ENCODE peak calls at places on chromosome 15, in five cellular contexts. One of them, this sample, is unnamed.

GRCh38 chr15:91186892-91187644 is 87.0 kb downstream of the SV2B start:
- DNase-seq in AG04450: no peak
- DNase-seq in prostate gland: no peak
- DNase-seq in lung: no peak
- DNase-seq in heart left ventricle: no peak
- DNase-seq in this sample: no peak

GRCh38 chr15:63090502-63091286 is 31.0 kb upstream of the LACTB start:
- DNase-seq in lung: no peak
- DNase-seq in prostate gland: no peak
- DNase-seq in heart left ventricle: no peak
- DNase-seq in AG04450: no peak
- DNase-seq in this sample: no peak

GRCh38 chr15:70356919-70357318 is 259.2 kb upstream of the TLE3 start:
- DNase-seq in AG04450: no peak
- DNase-seq in heart left ventricle: peak; percentile 21
- DNase-seq in lung: peak; percentile 13
- DNase-seq in prostate gland: no peak
- DNase-seq in this sample: no peak

GRCh38 chr15:48186271-48186670 is 5.2 kb upstream of the CTXN2 start:
- DNase-seq in prostate gland: no peak
- DNase-seq in lung: no peak
- DNase-seq in heart left ventricle: no peak
- DNase-seq in AG04450: no peak
- DNase-seq in this sample: no peak

GRCh38 chr15:50112488-50113186 is 6.4 kb downstream of the ATP8B4 start:
- DNase-seq in AG04450: no peak
- DNase-seq in heart left ventricle: peak; percentile 42
- DNase-seq in prostate gland: no peak
- DNase-seq in lung: no peak
- DNase-seq in this sample: no peak

GRCh38 chr15:85642693-85643058 is 152.0 kb downstream of the KLHL25 start:
- DNase-seq in prostate gland: no peak
- DNase-seq in AG04450: no peak
- DNase-seq in lung: no peak
- DNase-seq in heart left ventricle: peak; percentile 81
- DNase-seq in this sample: peak; percentile 36

GRCh38 chr15:41949400-41950126 is 22.8 kb downstream of the EHD4 start:
- DNase-seq in prostate gland: no peak
- DNase-seq in lung: no peak
- DNase-seq in AG04450: no peak
- DNase-seq in heart left ventricle: no peak
- DNase-seq in this sample: no peak

GRCh38 chr15:78880828-78881227 is 8.1 kb downstream of the MORF4L1 start:
- DNase-seq in AG04450: no peak
- DNase-seq in prostate gland: no peak
- DNase-seq in heart left ventricle: no peak
- DNase-seq in lung: no peak
- DNase-seq in this sample: no peak

GRCh38 chr15:94098877-94099606 is 132.3 kb upstream of the MCTP2 start:
- DNase-seq in lung: no peak
- DNase-seq in prostate gland: no peak
- DNase-seq in heart left ventricle: no peak
- DNase-seq in AG04450: no peak
- DNase-seq in this sample: no peak

GRCh38 chr15:56325186-56325585 is 40.0 kb upstream of the TEX9 start:
- DNase-seq in heart left ventricle: no peak
- DNase-seq in prostate gland: no peak
- DNase-seq in lung: no peak
- DNase-seq in AG04450: no peak
- DNase-seq in this sample: no peak

GRCh38 chr15:70936326-70936725 is 43.7 kb downstream of the LRRC49 start:
- DNase-seq in prostate gland: no peak
- DNase-seq in lung: no peak
- DNase-seq in heart left ventricle: no peak
- DNase-seq in AG04450: no peak
- DNase-seq in this sample: no peak

DNA sequence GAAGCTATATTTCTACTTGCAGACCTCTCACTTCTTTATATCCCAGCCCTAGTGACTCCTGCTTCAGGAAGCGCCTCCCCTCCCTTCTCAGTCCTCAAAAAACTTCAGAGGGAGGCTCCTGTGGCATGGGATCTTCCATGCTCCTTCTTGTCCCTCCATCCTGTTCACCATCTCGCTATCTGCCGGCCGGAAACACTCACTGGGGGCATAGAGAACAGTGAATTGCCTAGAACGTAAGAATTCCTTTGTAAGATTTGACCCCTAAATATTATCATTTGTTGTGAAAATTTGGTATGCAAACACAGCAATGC is 218.6 kb upstream of the ATP10A start:
- DNase-seq in lung: no peak
- DNase-seq in AG04450: no peak
- DNase-seq in prostate gland: no peak
- DNase-seq in heart left ventricle: no peak
- DNase-seq in this sample: no peak
- H3K4me3 ChIP-seq in lung: no peak overlapping the region
- H3K4me3 ChIP-seq in AG04450: no peak overlapping the region
- H3K4me3 ChIP-seq in prostate gland: no peak overlapping the region
- H3K4me3 ChIP-seq in heart left ventricle: peak overlapping the region; percentile 84
- H3K4me3 ChIP-seq in this sample: no peak overlapping the region

GRCh38 chr15:75656813-75657212 is 9.1 kb downstream of the SNX33 start:
- DNase-seq in AG04450: no peak
- DNase-seq in prostate gland: no peak
- DNase-seq in lung: no peak
- DNase-seq in heart left ventricle: no peak
- DNase-seq in this sample: no peak
- TF ChIP-seq CTCF in AG04450: no peak
- TF ChIP-seq CTCF in prostate gland: no peak
- TF ChIP-seq CTCF in lung: no peak
- TF ChIP-seq CTCF in heart left ventricle: no peak
- TF ChIP-seq CTCF in this sample: no peak

DNA sequence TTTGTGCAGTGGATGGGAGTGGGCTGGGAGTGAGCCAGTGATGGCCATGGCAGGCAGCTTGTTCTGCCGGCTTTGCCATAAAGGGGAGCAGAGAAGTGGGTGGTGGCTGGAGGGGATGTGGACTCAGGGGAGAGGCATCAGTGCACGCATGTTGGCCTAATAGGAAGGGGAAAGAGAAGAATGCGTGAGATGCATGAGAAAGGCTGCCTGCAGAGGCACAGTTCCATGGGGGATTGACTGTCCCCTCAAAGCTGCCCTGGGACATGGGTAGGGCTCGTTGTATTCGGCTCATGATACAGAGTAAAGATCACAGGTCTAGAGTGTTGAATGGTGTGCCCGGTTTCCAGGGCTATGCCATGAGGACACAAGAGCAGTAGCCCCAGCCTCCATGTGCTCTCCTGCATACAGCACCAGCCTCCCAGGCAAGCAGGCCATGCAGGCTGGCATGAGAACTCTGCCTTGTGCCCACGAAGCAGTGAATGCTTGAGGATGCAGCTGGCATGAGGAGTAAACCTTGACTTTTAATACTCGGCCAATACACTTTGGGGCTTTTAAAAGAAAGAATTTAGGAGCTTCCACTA is 68.0 kb upstream of the SNRPA1 start:
- DNase-seq in prostate gland: no peak
- DNase-seq in heart left ventricle: no peak
- DNase-seq in lung: no peak
- DNase-seq in AG04450: no peak
- DNase-seq in this sample: no peak
- H3K9me3 ChIP-seq in prostate gland: no peaks in the 10 kb centered on the region
- H3K9me3 ChIP-seq in heart left ventricle: peaks cover 5% of the 10 kb centered on the region
- H3K9me3 ChIP-seq in lung: no peaks in the 10 kb centered on the region
- H3K9me3 ChIP-seq in AG04450: no peaks in the 10 kb centered on the region
- H3K9me3 ChIP-seq in this sample: no peaks in the 10 kb centered on the region

GRCh38 chr15:58332676-58333400 is 99.0 kb upstream of the LIPC start:
- DNase-seq in AG04450: peak; percentile 74
- DNase-seq in prostate gland: peak; percentile 62
- DNase-seq in heart left ventricle: no peak
- DNase-seq in lung: no peak
- DNase-seq in this sample: no peak
- H3K4me3 ChIP-seq in AG04450: no peak overlapping the region
- H3K4me3 ChIP-seq in prostate gland: no peak overlapping the region
- H3K4me3 ChIP-seq in heart left ventricle: no peak overlapping the region
- H3K4me3 ChIP-seq in lung: no peak overlapping the region
- H3K4me3 ChIP-seq in this sample: no peak overlapping the region

GRCh38 chr15:82124331-82125263 is 78.8 kb upstream of the MEX3B start:
- DNase-seq in prostate gland: no peak
- DNase-seq in heart left ventricle: no peak
- DNase-seq in AG04450: no peak
- DNase-seq in lung: no peak
- DNase-seq in this sample: no peak
- TF ChIP-seq CTCF in prostate gland: no peak
- TF ChIP-seq CTCF in heart left ventricle: no peak
- TF ChIP-seq CTCF in AG04450: no peak
- TF ChIP-seq CTCF in lung: no peak
- TF ChIP-seq CTCF in this sample: no peak

GRCh38 chr15:60339236-60339635 is 58.5 kb downstream of the ANXA2 start:
- DNase-seq in lung: no peak
- DNase-seq in heart left ventricle: no peak
- DNase-seq in AG04450: no peak
- DNase-seq in prostate gland: no peak
- DNase-seq in this sample: no peak
- H3K9me3 ChIP-seq in lung: no peaks in the 10 kb centered on the region
- H3K9me3 ChIP-seq in heart left ventricle: no peaks in the 10 kb centered on the region
- H3K9me3 ChIP-seq in AG04450: no peaks in the 10 kb centered on the region
- H3K9me3 ChIP-seq in prostate gland: no peaks in the 10 kb centered on the region
- H3K9me3 ChIP-seq in this sample: no peaks in the 10 kb centered on the region

GRCh38 chr15:51226813-51227212 is 111.6 kb downstream of the CYP19A1 start:
- DNase-seq in lung: no peak
- DNase-seq in prostate gland: no peak
- DNase-seq in AG04450: no peak
- DNase-seq in heart left ventricle: no peak
- DNase-seq in this sample: no peak

GRCh38 chr15:51218249-51218648 is 120.1 kb downstream of the CYP19A1 start:
- DNase-seq in AG04450: no peak
- DNase-seq in heart left ventricle: no peak
- DNase-seq in lung: no peak
- DNase-seq in prostate gland: no peak
- DNase-seq in this sample: no peak

GRCh38 chr15:51227967-51228783 is 110.2 kb downstream of the CYP19A1 start:
- DNase-seq in AG04450: peak; percentile 27
- DNase-seq in lung: no peak
- DNase-seq in heart left ventricle: peak; percentile 36
- DNase-seq in prostate gland: no peak
- DNase-seq in this sample: no peak

GRCh38 chr15:51224428-51224827 is 114.0 kb downstream of the CYP19A1 start:
- DNase-seq in lung: no peak
- DNase-seq in heart left ventricle: no peak
- DNase-seq in AG04450: no peak
- DNase-seq in prostate gland: no peak
- DNase-seq in this sample: no peak

GRCh38 chr15:51223771-51224229 is 114.6 kb downstream of the CYP19A1 start:
- DNase-seq in lung: no peak
- DNase-seq in prostate gland: no peak
- DNase-seq in AG04450: no peak
- DNase-seq in heart left ventricle: no peak
- DNase-seq in this sample: no peak
- H3K4me3 ChIP-seq in lung: no peak overlapping the region
- H3K4me3 ChIP-seq in prostate gland: no peak overlapping the region
- H3K4me3 ChIP-seq in AG04450: no peak overlapping the region
- H3K4me3 ChIP-seq in heart left ventricle: no peak overlapping the region
- H3K4me3 ChIP-seq in this sample: no peak overlapping the region